ENCODE peak calls at places on chromosomes 2 and 18, in six cellular contexts. K is AG08395, M is fibroblast of pulmonary artery, Q is IMR-90, V is RKO, I is A172. B is an unnamed sample.

GRCh38 chr18:49911414-49911813 is 98.1 kb upstream of the ACAA2 start:
- DNase-seq in M (no peak), I (no peak), K (no peak), V (no peak), Q (no peak), B (no peak)

GRCh38 chr18:22504665-22505064 is 87.0 kb upstream of the CTAGE1 start:
- DNase-seq in I (peak; percentile 69), M (no peak), V (no peak), Q (peak; percentile 68), K (peak; percentile 41), B (peak; percentile 74)

GRCh38 chr2:15776992-15777702 is 163.2 kb upstream of the MYCN start:
- DNase-seq in M (no peak), Q (no peak), I (no peak), K (no peak), V (no peak), B (no peak)

GRCh38 chr2:118490323-118490722 is 357.1 kb downstream of the EN1 start:
- DNase-seq in V (no peak), Q (no peak), M (no peak), I (no peak), K (no peak), B (no peak)

GRCh38 chr2:43778233-43778632 is 4.4 kb downstream of the DYNC2LI1 start:
- DNase-seq in K (no peak), M (no peak), V (no peak), I (no peak), Q (no peak), B (peak; percentile 44)

GRCh38 chr2:19607931-19608762 is 249.7 kb upstream of the OSR1 start:
- DNase-seq in K (peak; percentile 78), I (peak; percentile 90), M (peak; percentile 72), Q (peak; percentile 93), V (no peak), B (peak; percentile 99)

GRCh38 chr2:5661362-5661761 is 30.8 kb upstream of the SOX11 start:
- DNase-seq in K (no peak), Q (no peak), M (no peak), V (no peak), I (no peak), B (no peak)

GRCh38 chr2:64654063-64654811 is 524 bp upstream of the SERTAD2 start:
- DNase-seq in I (peak; percentile 83), V (peak; percentile 89), K (peak; percentile 87), Q (peak; percentile 79), M (peak; percentile 86), B (peak; percentile 70)

GRCh38 chr2:230537531-230537976 is 121.6 kb downstream of the SP100 start:
- DNase-seq in Q (no peak), I (no peak), V (no peak), K (no peak), M (no peak), B (no peak)

B was measured in fibroblast of mammary gland.